ENCODE peak calls at places on chromosomes 1 and 21, in ten cellular contexts. L is A549, D is AG04450, B is epithelial cell of proximal tubule, I is GM10248, W is B cell, R is sigmoid colon, Q is hepatocyte, E is H9, M is cardiac fibroblast. C is an unnamed sample.

GRCh38 chr1:174968750-174969244 is 30.9 kb upstream of the CACYBP start:
- DNase-seq in L (no peak), D (no peak), B (peak), I (peak), W (no peak), R (no peak), Q (no peak), E (no peak), M (peak), C (peak)

GRCh38 chr1:70042090-70042716 is 163.2 kb downstream of the LRRC40 start:
- DNase-seq in L (no peak), D (no peak), B (no peak), I (no peak), W (no peak), R (no peak), Q (no peak), E (no peak), M (peak), C (no peak)

GRCh38 chr1:226308166-226308722 is 720 bp downstream of the LIN9 start:
- DNase-seq in L (peak), D (no peak), B (no peak), I (peak), W (no peak), R (no peak), Q (no peak), E (no peak), M (no peak), C (peak)

GRCh38 chr1:150537732-150538684 is 11.2 kb upstream of the ADAMTSL4 start:
- DNase-seq in L (no peak), D (peak), B (no peak), I (no peak), W (no peak), R (peak), Q (peak), E (peak), M (peak), C (no peak)

GRCh38 chr1:198560093-198560638 is 19.7 kb upstream of the ATP6V1G3 start:
- DNase-seq in L (no peak), D (no peak), B (no peak), I (no peak), W (no peak), R (no peak), Q (no peak), E (no peak), M (peak), C (peak)

GRCh38 chr1:89149229-89149628 is 23.3 kb upstream of the GBP2 start:
- DNase-seq in L (no peak), D (peak), B (no peak), I (no peak), W (no peak), R (peak), Q (peak), E (peak), M (peak), C (peak)

GRCh38 chr1:74775735-74776134 is 42.8 kb downstream of the TYW3 start:
- DNase-seq in L (no peak), D (no peak), B (no peak), I (no peak), W (no peak), R (no peak), Q (no peak), E (no peak), M (no peak), C (no peak)

GRCh38 chr1:27027575-27028250 is 15.1 kb upstream of the TENT5B start:
- DNase-seq in L (no peak), D (no peak), B (no peak), I (no peak), W (no peak), R (no peak), Q (peak), E (no peak), M (peak), C (no peak)

GRCh38 chr21:43720539-43721224 is 1.8 kb downstream of the PDXK start:
- DNase-seq in L (no peak), D (no peak), B (no peak), I (no peak), W (no peak), R (no peak), Q (peak), E (peak), M (no peak), C (no peak)

GRCh38 chr1:119160851-119161250 is 20.4 kb upstream of the WARS2 start:
- DNase-seq in L (no peak), D (peak), B (no peak), I (no peak), W (no peak), R (no peak), Q (no peak), E (no peak), M (peak), C (no peak)

GRCh38 chr1:54200519-54200997 is 591 bp downstream of the MRPL37 start:
- DNase-seq in L (no peak), D (no peak), B (no peak), I (no peak), W (no peak), R (no peak), Q (no peak), E (no peak), M (no peak), C (no peak)

GRCh38 chr1:17423781-17424245 is 15.7 kb downstream of the RCC2 start:
- DNase-seq in L (no peak), D (no peak), B (no peak), I (no peak), W (no peak), R (peak), Q (peak), E (no peak), M (peak), C (no peak)

GRCh38 chr1:170872663-170873062 is 62.7 kb upstream of the MROH9 start:
- DNase-seq in L (no peak), D (no peak), B (no peak), I (no peak), W (no peak), R (no peak), Q (no peak), E (no peak), M (no peak), C (no peak)

GRCh38 chr1:109395602-109396512 is 1.9 kb downstream of the SORT1 start:
- DNase-seq in L (no peak), D (peak), B (peak), I (no peak), W (no peak), R (no peak), Q (no peak), E (no peak), M (peak), C (no peak)

GRCh38 chr21:16573581-16573980 is 843.8 kb downstream of the USP25 start:
- DNase-seq in L (no peak), D (peak), B (no peak), I (no peak), W (no peak), R (no peak), Q (no peak), E (no peak), M (peak), C (no peak)

GRCh38 chr1:155983191-155984023 is 5.1 kb upstream of the ARHGEF2 start:
- DNase-seq in L (no peak), D (peak), B (no peak), I (no peak), W (peak), R (peak), Q (peak), E (peak), M (peak), C (peak)

GRCh38 chr1:209983953-209984352 is 45.9 kb downstream of the SYT14 start:
- DNase-seq in L (no peak), D (no peak), B (no peak), I (no peak), W (no peak), R (no peak), Q (no peak), E (no peak), M (no peak), C (no peak)

GRCh38 chr1:168636200-168636599 is 59.8 kb downstream of the XCL1 start:
- DNase-seq in L (no peak), D (no peak), B (peak), I (no peak), W (no peak), R (no peak), Q (peak), E (no peak), M (peak), C (peak)

GRCh38 chr1:210222288-210223006 is 10.1 kb upstream of the SERTAD4 start:
- DNase-seq in L (no peak), D (no peak), B (peak), I (no peak), W (no peak), R (no peak), Q (peak), E (peak), M (peak), C (peak)

GRCh38 chr1:160429125-160429551 is 28.8 kb downstream of the VANGL2 start:
- DNase-seq in L (no peak), D (no peak), B (no peak), I (no peak), W (no peak), R (no peak), Q (no peak), E (no peak), M (no peak), C (peak)

GRCh38 chr1:196732526-196732925 is 42.1 kb upstream of the CFHR3 start:
- DNase-seq in L (no peak), D (no peak), B (no peak), I (no peak), W (no peak), R (no peak), Q (no peak), E (peak), M (no peak), C (no peak)

GRCh38 chr1:96710708-96711477 is 10.7 kb upstream of the PTBP2 start:
- DNase-seq in L (no peak), D (no peak), B (peak), I (no peak), W (no peak), R (no peak), Q (no peak), E (no peak), M (no peak), C (no peak)

GRCh38 chr1:26787381-26787705 is 407 bp upstream of the PIGV start:
- DNase-seq in L (no peak), D (no peak), B (no peak), I (peak), W (peak), R (no peak), Q (no peak), E (no peak), M (no peak), C (no peak)

GRCh38 chr1:182120411-182121258 is 59.1 kb upstream of the ZNF648 start:
- DNase-seq in L (peak), D (no peak), B (peak), I (no peak), W (no peak), R (no peak), Q (no peak), E (no peak), M (peak), C (peak)

GRCh38 chr1:108041360-108042143 is 76.6 kb upstream of the VAV3 start:
- DNase-seq in L (no peak), D (no peak), B (no peak), I (no peak), W (peak), R (no peak), Q (peak), E (no peak), M (peak), C (no peak)

GRCh38 chr1:93778457-93778856 is 96.8 kb upstream of the BCAR3 start:
- DNase-seq in L (no peak), D (no peak), B (no peak), I (no peak), W (no peak), R (no peak), Q (no peak), E (no peak), M (no peak), C (no peak)

GRCh38 chr1:93777255-93777654 is 95.6 kb upstream of the BCAR3 start:
- DNase-seq in L (no peak), D (no peak), B (no peak), I (no peak), W (no peak), R (no peak), Q (no peak), E (no peak), M (no peak), C (no peak)

GRCh38 chr1:93783876-93784275 is 95.1 kb downstream of the DNTTIP2 start:
- DNase-seq in L (no peak), D (no peak), B (no peak), I (no peak), W (no peak), R (no peak), Q (no peak), E (no peak), M (no peak), C (no peak)

GRCh38 chr1:93776728-93777127 is 95.1 kb upstream of the BCAR3 start:
- DNase-seq in L (no peak), D (no peak), B (no peak), I (no peak), W (no peak), R (no peak), Q (no peak), E (no peak), M (no peak), C (no peak)

DNA sequence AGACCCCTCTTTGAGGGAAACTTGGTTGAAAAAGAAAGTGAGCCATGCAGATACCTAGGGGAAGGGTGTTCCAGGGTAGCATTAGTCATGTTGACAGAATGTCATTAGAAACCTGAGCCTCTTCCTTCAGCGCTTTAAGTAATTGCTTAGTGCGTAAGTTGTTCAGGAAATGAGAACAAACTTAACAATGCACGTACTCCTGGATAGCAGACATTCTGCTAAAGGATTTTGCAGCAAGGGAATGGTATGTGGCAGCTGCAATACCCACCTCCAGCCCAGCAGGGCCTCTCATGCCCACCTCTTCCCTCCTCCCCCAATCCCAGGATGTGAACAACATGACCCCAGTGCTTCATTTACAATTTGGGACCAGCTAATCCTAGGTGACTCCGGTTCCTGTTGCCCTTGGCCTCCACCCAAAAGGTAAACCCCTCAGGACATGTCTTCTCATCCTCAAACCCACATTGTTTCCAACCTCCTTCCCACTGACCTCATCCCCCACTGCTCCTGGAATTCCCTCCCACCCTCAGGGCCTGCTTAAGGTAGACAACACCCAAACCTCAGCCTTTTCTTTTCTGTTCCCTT is 98.0 kb upstream of the BCAR3 start:
- DNase-seq in L (peak), D (peak), B (peak), I (no peak), W (no peak), R (no peak), Q (no peak), E (peak), M (peak), C (peak)
- TF ChIP-seq CTCF in L (no peak), D (peak), B (peak), I (no peak), W (no peak), R (no peak), Q (no peak), E (no peak), M (peak), C (no peak)

GRCh38 chr1:40650075-40650474 is 15.4 kb downstream of the RIMS3 start:
- DNase-seq in L (no peak), D (no peak), B (no peak), I (peak), W (no peak), R (no peak), Q (no peak), E (peak), M (no peak), C (peak)
- TF ChIP-seq CTCF in L (no peak), D (peak), B (peak), I (peak), W (peak), R (no peak), Q (no peak), E (peak), M (peak), C (peak)

DNA sequence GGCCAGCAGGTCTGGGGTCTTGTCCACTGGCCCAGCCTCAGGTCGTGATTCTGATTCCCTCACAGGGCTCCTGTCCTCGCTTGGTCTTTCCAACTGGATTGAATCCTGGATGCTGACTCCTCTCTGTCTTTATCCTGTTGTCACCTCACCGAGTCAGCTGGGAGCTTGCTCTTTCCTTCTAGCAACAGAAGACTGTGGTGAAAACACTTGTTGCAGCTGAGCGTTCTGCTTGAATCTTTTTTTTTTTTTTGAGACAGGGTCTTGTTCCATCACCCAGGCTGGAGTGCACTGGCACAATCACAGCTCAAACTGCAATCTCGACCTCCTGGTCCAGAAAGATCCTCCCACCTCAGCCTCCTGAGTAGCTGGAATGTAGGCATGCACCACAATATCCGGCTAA is 8.0 kb upstream of the WNT4 start:
- DNase-seq in L (no peak), D (no peak), B (no peak), I (no peak), W (no peak), R (no peak), Q (no peak), E (no peak), M (no peak), C (no peak)
- TF ChIP-seq CTCF in L (no peak), D (no peak), B (no peak), I (no peak), W (no peak), R (no peak), Q (no peak), E (no peak), M (no peak), C (no peak)

GRCh38 chr1:6006882-6007281 is 14.7 kb upstream of the NPHP4 start:
- DNase-seq in L (no peak), D (no peak), B (no peak), I (no peak), W (no peak), R (peak), Q (no peak), E (no peak), M (no peak), C (no peak)

GRCh38 chr1:6008696-6009095 is 16.5 kb upstream of the NPHP4 start:
- DNase-seq in L (no peak), D (no peak), B (no peak), I (no peak), W (no peak), R (no peak), Q (no peak), E (no peak), M (no peak), C (no peak)

GRCh38 chr1:6008084-6008415 is 15.8 kb upstream of the NPHP4 start:
- DNase-seq in L (no peak), D (no peak), B (no peak), I (no peak), W (no peak), R (no peak), Q (no peak), E (no peak), M (no peak), C (no peak)

GRCh38 chr1:6009120-6010040 is 17.2 kb upstream of the NPHP4 start:
- DNase-seq in L (no peak), D (no peak), B (no peak), I (no peak), W (no peak), R (no peak), Q (no peak), E (no peak), M (peak), C (no peak)

GRCh38 chr1:6007318-6008083 is 15.3 kb upstream of the NPHP4 start:
- DNase-seq in L (no peak), D (no peak), B (no peak), I (no peak), W (no peak), R (no peak), Q (no peak), E (no peak), M (peak), C (no peak)
- TF ChIP-seq CTCF in L (no peak), D (no peak), B (no peak), I (no peak), W (no peak), R (no peak), Q (no peak), E (no peak), M (no peak), C (no peak)

DNA sequence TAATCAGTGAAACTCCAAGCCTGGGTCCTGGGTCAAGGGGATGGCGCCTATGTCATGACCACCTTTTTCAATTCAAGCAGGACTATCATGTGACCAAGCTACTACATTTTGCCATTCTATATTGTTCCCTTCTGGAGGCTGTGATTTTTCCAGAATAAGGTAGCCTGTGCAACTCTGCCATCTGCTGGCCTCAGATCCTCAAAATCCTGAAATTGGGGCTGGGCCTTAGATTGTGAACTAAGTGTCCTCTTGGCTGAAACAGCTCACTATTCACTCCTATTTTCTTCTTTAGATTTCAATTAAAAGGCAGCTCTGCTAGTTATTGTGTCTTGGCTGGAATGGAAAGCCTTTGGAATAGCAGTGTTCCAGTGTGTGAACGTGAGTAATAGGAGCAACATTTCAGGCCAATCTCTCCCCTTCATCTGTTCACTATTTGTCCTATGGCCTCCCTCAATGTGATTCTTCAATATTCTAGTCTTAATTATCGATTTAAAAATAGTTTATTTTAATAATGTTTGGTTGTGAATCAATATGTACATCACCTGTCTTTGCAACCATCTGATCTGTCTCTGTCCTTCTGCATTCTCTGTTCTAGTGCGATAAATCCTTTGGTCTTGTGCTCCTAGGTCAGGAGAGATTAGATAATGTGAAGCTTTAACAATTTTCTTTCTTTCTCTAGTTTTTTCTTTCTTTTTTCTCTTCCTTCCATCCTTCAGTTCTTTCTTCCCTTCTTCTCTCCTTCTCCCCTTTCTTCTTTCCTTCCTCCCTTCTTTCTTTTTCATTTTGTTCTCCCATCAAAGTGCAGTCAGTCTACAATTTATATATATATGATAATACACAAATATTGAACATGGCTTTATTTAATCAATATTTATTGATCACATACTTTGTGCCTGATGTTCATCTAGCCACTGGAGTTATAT is 69.8 kb downstream of the CR1 start:
- DNase-seq in L (no peak), D (no peak), B (no peak), I (no peak), W (no peak), R (no peak), Q (peak), E (peak), M (peak), C (peak)
- TF ChIP-seq CTCF in L (peak), D (peak), B (peak), I (peak), W (no peak), R (no peak), Q (peak), E (peak), M (peak), C (no peak)

GRCh38 chr1:235180916-235181315 is 19.9 kb upstream of the RBM34 start:
- DNase-seq in L (no peak), D (no peak), B (no peak), I (no peak), W (no peak), R (no peak), Q (no peak), E (no peak), M (no peak), C (no peak)

GRCh38 chr1:235181561-235182245 is 20.7 kb upstream of the RBM34 start:
- DNase-seq in L (no peak), D (no peak), B (no peak), I (no peak), W (no peak), R (no peak), Q (no peak), E (no peak), M (no peak), C (no peak)

DNA sequence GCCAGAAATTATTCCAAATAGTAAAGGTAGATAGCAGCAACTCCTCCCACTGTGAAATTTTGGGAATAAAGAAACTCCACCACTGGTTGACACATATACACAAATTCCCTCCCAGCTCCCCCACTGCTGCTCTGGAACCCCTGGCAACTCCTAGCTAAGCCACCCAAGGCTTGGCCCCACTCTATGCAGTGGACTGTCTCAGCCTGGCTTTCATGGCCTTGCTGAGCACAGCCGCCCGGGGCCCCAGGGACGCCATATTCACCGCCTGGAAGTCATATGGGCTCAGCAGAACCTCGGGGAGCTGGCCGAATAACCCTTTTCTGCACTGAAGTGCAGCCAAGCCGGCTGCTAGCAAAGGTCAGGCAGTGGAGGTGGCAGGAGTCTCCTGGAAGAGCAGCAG is 15.4 kb upstream of the RBM34 start:
- DNase-seq in L (no peak), D (no peak), B (no peak), I (no peak), W (no peak), R (no peak), Q (no peak), E (no peak), M (no peak), C (no peak)
- TF ChIP-seq CTCF in L (no peak), D (no peak), B (no peak), I (no peak), W (no peak), R (no peak), Q (no peak), E (no peak), M (no peak), C (no peak)

C was measured in Calu3.